ENCODE peak calls at places on chromosomes 1 and 21, in eight cellular contexts. Y, M, A, L, Z, T, U and X are unnamed samples.

GRCh38 chr1:1778827-1779675 is 781 bp upstream of the NADK start:
- DNase-seq in Y (peak), M (no peak), A (peak), L (peak), Z (peak), T (peak), U (peak), X (no peak)

GRCh38 chr1:210582186-210582981 is 253.7 kb downstream of the HHAT start:
- DNase-seq in Y (no peak), M (no peak), A (no peak), L (no peak), Z (no peak), T (no peak), U (peak), X (no peak)

GRCh38 chr1:243924588-243925349 is 74.7 kb upstream of the AKT3 start:
- DNase-seq in Y (no peak), M (no peak), A (no peak), L (no peak), Z (no peak), T (no peak), U (no peak), X (no peak)

GRCh38 chr1:62090016-62090415 is 104.6 kb upstream of the L1TD1 start:
- DNase-seq in Y (no peak), M (no peak), A (no peak), L (no peak), Z (no peak), T (no peak), U (no peak), X (no peak)

GRCh38 chr1:16352842-16353535 is 709 bp upstream of the FBXO42 start:
- DNase-seq in Y (no peak), M (no peak), A (no peak), L (no peak), Z (peak), T (peak), U (no peak), X (no peak)

GRCh38 chr1:110133436-110133835 is 16.9 kb upstream of the SLC6A17 start:
- DNase-seq in Y (no peak), M (no peak), A (no peak), L (no peak), Z (no peak), T (no peak), U (no peak), X (no peak)

GRCh38 chr1:209190591-209191241 is 392.8 kb upstream of the CAMK1G start:
- DNase-seq in Y (peak), M (peak), A (no peak), L (peak), Z (peak), T (peak), U (peak), X (no peak)

GRCh38 chr1:41521766-41522165 is 37.3 kb upstream of the EDN2 start:
- DNase-seq in Y (no peak), M (no peak), A (no peak), L (no peak), Z (no peak), T (peak), U (no peak), X (no peak)

GRCh38 chr1:22284906-22285544 is 142.1 kb upstream of the WNT4 start:
- DNase-seq in Y (no peak), M (no peak), A (no peak), L (no peak), Z (no peak), T (no peak), U (no peak), X (peak)

GRCh38 chr1:2190491-2190976 is 4.0 kb downstream of the FAAP20 start:
- DNase-seq in Y (no peak), M (no peak), A (no peak), L (no peak), Z (peak), T (no peak), U (no peak), X (no peak)

GRCh38 chr1:22870201-22870871 is 102.3 kb downstream of the LACTBL1 start:
- DNase-seq in Y (no peak), M (no peak), A (no peak), L (no peak), Z (no peak), T (peak), U (no peak), X (no peak)

GRCh38 chr1:156101880-156102279 is 12.6 kb upstream of the LMNA start:
- DNase-seq in Y (no peak), M (no peak), A (peak), L (no peak), Z (no peak), T (no peak), U (no peak), X (no peak)

GRCh38 chr1:183129921-183130675 is 56.0 kb upstream of the LAMC2 start:
- DNase-seq in Y (no peak), M (no peak), A (peak), L (no peak), Z (no peak), T (no peak), U (no peak), X (no peak)

GRCh38 chr1:183675883-183676282 is 22.8 kb upstream of the APOBEC4 start:
- DNase-seq in Y (no peak), M (no peak), A (no peak), L (no peak), Z (no peak), T (no peak), U (no peak), X (no peak)

GRCh38 chr1:151311589-151312331 is 15.5 kb downstream of the PI4KB start:
- DNase-seq in Y (no peak), M (peak), A (peak), L (no peak), Z (peak), T (no peak), U (no peak), X (no peak)

GRCh38 chr1:40838980-40839942 is 22.9 kb downstream of the CITED4 start:
- DNase-seq in Y (no peak), M (no peak), A (no peak), L (no peak), Z (no peak), T (no peak), U (no peak), X (peak)

GRCh38 chr1:65393345-65393744 is 27.1 kb upstream of the LEPR start:
- DNase-seq in Y (no peak), M (no peak), A (no peak), L (no peak), Z (no peak), T (no peak), U (peak), X (no peak)

GRCh38 chr21:26840206-26840605 is 5.0 kb downstream of the ADAMTS1 start:
- DNase-seq in Y (no peak), M (no peak), A (no peak), L (no peak), Z (no peak), T (no peak), U (no peak), X (no peak)

GRCh38 chr21:26835027-26835713 is 10.0 kb downstream of the ADAMTS1 start:
- DNase-seq in Y (no peak), M (no peak), A (no peak), L (no peak), Z (no peak), T (no peak), U (no peak), X (no peak)

GRCh38 chr21:26835714-26836265 is 9.4 kb downstream of the ADAMTS1 start:
- DNase-seq in Y (no peak), M (no peak), A (no peak), L (no peak), Z (no peak), T (no peak), U (no peak), X (no peak)

GRCh38 chr21:26836546-26836945 is 8.7 kb downstream of the ADAMTS1 start:
- DNase-seq in Y (no peak), M (no peak), A (no peak), L (no peak), Z (no peak), T (no peak), U (no peak), X (no peak)

DNA sequence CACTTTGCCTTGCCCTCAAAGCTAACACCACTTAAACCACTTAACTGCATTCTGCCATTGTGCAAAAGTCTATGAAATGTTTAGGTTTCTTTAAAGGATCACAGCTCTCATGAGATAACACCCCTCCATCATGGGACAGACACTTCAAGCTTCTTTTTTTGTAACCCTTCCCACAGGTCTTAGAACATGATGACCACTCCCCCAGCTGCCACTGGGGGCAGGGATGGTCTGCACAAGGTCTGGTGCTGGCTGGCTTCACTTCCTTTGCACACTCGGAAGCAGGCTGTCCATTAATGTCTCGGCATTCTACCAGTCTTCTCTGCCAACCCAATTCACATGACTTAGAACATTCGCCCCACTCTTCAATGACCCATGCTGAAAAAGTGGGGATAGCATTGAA is 7.7 kb downstream of the ADAMTS1 start:
- DNase-seq in Y (no peak), M (no peak), A (no peak), L (no peak), Z (no peak), T (no peak), U (no peak), X (no peak)
- TF ChIP-seq CTCF in Y (no peak), M (no peak), A (no peak), L (no peak), Z (no peak), T (no peak), U (no peak), X (no peak)

GRCh38 chr21:38833122-38833521 is 27.4 kb downstream of the ETS2 start:
- DNase-seq in Y (no peak), M (no peak), A (no peak), L (no peak), Z (no peak), T (no peak), U (no peak), X (no peak)
- TF ChIP-seq CTCF in Y (no peak), M (no peak), A (no peak), L (peak), Z (no peak), T (no peak), U (no peak), X (peak)

GRCh38 chr1:206935491-206936067 is 10.7 kb downstream of the PIGR start:
- DNase-seq in Y (peak), M (no peak), A (no peak), L (peak), Z (peak), T (peak), U (peak), X (no peak)

GRCh38 chr1:206931709-206932108 is 10.0 kb upstream of the FCMR start:
- DNase-seq in Y (no peak), M (no peak), A (no peak), L (no peak), Z (no peak), T (no peak), U (no peak), X (no peak)

GRCh38 chr1:206932271-206932670 is 10.5 kb upstream of the FCMR start:
- DNase-seq in Y (no peak), M (no peak), A (no peak), L (no peak), Z (no peak), T (no peak), U (no peak), X (no peak)

GRCh38 chr1:206930210-206930798 is 8.6 kb upstream of the FCMR start:
- DNase-seq in Y (no peak), M (no peak), A (no peak), L (no peak), Z (no peak), T (no peak), U (peak), X (no peak)

DNA sequence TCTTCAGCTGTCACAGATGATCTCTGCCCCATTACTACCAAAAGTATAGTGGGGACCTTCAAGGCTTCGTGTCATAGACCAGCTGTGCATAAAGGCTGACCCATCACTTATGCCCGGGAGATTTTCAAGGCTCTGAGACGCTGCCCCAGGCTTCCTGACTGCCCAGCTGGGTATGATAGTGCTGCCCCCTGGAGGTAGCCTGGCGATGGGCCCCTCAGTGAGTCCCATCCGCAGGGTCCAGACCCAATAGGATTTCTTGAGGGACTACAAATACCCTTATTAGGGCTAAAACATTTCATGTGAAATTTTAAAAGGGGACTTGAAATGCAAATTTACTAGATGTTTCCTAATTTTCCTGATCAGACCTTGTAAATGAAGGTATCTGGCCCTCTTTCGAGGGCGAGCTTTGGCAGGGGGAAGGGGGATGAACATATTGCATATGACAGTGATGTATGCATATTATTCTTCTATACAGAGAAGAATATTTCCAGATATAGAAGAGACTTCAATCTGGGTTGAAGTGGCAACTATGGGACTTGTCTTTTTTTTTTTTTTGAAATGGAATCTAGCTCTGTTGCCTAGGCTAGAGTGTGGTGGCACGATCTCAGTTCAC is 11.7 kb upstream of the FCMR start:
- DNase-seq in Y (peak), M (no peak), A (no peak), L (no peak), Z (no peak), T (peak), U (peak), X (no peak)
- TF ChIP-seq CTCF in Y (peak), M (peak), A (peak), L (peak), Z (peak), T (peak), U (peak), X (peak)

DNA sequence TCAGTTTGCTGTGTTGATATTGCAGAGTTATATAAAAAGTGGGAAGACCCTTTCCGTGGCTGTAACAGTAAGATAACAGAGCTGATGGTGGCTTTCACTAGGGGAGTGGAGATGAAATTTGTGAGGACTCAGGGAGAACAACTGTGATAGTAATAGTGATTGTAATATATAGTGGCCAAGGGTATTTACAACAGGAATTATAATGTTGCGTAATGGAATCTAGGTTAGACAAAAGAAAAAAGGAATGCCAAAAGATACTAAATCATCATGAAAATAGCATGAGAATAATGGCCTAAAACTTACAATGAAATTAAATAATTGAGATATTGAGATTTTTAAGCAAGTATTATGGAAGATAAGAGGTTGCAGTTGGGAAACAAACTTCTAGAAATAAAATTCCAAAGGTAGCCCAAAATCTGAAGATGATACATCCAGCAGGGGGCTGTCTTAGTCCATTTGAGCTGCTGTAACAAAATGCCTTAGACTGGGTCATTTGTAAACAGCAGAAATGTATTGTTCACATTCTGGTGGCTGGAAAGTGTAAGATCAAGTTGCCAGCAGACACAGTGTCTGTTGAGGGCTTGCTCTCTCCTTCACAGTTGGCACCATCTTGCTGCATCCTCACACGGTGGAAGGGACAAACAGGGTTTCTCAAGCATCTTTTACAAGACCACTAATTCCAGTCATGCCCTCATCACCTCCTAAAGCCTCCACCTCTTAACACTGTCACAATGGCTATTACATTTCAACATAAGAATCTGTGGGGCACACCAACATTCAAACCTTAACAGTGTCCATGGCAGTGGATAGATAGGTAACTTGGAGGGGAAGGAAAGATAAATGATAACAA is 711.2 kb downstream of the MRPL39 start:
- DNase-seq in Y (peak), M (no peak), A (no peak), L (no peak), Z (no peak), T (no peak), U (no peak), X (no peak)
- TF ChIP-seq CTCF in Y (no peak), M (no peak), A (no peak), L (peak), Z (no peak), T (peak), U (peak), X (peak)

DNA sequence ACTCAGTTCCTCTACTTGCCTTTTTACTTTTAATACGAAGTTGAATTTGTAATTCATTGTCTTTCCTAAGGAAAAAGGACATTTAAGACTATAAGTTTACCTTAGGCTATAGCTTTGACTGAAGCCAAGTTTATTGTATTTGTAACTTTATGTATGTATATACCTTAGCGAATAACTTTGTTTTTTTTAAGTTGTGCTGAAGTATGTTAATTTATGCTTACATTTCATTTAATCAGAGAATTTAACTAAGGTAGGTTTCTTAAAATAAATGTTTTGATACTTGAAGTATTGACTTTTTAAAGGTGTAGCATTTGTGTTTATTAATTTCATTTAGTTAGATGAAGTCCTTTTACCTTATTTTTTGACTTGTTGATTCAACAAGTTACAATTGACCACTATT is 55.2 kb upstream of the TPTE start:
- DNase-seq in Y (no peak), M (no peak), A (no peak), L (no peak), Z (no peak), T (no peak), U (no peak), X (no peak)
- TF ChIP-seq CTCF in Y (no peak), M (no peak), A (no peak), L (no peak), Z (no peak), T (no peak), U (no peak), X (no peak)

DNA sequence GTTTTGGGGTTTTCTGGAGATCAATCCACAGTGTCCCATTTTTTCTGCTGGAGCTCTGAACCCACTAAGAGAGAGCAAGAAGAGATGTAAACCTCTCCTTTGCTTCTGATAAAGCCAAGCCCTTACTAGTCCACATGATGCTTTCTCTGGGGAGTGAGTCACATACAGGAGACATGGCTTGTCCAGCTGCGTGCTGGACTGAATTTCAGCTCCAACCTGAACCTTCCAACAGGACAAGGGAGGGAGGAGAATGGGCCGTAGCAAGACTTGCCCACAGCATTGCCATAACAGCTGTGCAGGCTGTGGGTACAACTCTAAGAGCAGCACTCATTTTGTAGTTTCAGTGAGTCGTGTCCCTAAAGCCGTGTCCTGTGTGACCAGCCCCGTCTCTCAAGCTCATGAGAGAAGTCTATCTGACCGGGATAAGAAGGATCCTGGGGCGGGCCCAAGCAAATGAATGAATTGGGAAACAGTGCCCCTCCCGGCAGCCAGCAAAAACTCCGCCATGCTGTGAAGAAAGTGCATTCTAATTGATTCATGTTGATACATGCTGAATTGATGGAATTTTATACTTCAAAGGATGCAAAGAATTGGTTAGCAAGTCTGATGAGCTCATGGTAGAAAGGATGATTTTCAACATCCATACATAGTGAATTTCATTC is 195.2 kb downstream of the GABPA start:
- DNase-seq in Y (no peak), M (no peak), A (no peak), L (no peak), Z (no peak), T (no peak), U (no peak), X (no peak)
- TF ChIP-seq CTCF in Y (no peak), M (no peak), A (no peak), L (no peak), Z (no peak), T (no peak), U (no peak), X (no peak)